ENCODE peak calls at places on chromosome 1, in seven cellular contexts. E, K, M, T, Q, S and C are unnamed samples.

GRCh38 chr1:39189592-39190041 is 14.9 kb upstream of the MACF1 start:
- DNase-seq in E (no peak), K (no peak), M (no peak), T (no peak), Q (peak), S (no peak), C (no peak)

GRCh38 chr1:108877324-108877812 is 583 bp downstream of the GPSM2 start:
- DNase-seq in E (no peak), K (no peak), M (no peak), T (peak), Q (peak), S (no peak), C (no peak)

GRCh38 chr1:226082959-226083302 is 20.4 kb downstream of the H3-3A start:
- DNase-seq in E (no peak), K (peak), M (no peak), T (peak), Q (peak), S (peak), C (no peak)

GRCh38 chr1:151986501-151987190 is 7.0 kb downstream of the S100A10 start:
- DNase-seq in E (no peak), K (no peak), M (no peak), T (no peak), Q (no peak), S (no peak), C (no peak)

GRCh38 chr1:109882288-109883245 is 28.1 kb upstream of the CSF1 start:
- DNase-seq in E (no peak), K (no peak), M (no peak), T (no peak), Q (no peak), S (no peak), C (no peak)

GRCh38 chr1:221714227-221715116 is 27.4 kb downstream of the DUSP10 start:
- DNase-seq in E (no peak), K (no peak), M (no peak), T (no peak), Q (no peak), S (no peak), C (no peak)

GRCh38 chr1:16181887-16182719 is 26.2 kb upstream of the EPHA2 start:
- DNase-seq in E (peak), K (peak), M (no peak), T (peak), Q (peak), S (peak), C (no peak)

GRCh38 chr1:200429221-200429751 is 19.4 kb upstream of the ZNF281 start:
- DNase-seq in E (no peak), K (no peak), M (no peak), T (no peak), Q (no peak), S (no peak), C (no peak)

GRCh38 chr1:188433428-188433827 is 1604.7 kb downstream of the PLA2G4A start:
- DNase-seq in E (no peak), K (no peak), M (no peak), T (no peak), Q (peak), S (peak), C (no peak)

GRCh38 chr1:7669559-7670208 is 101.4 kb upstream of the VAMP3 start:
- DNase-seq in E (peak), K (peak), M (peak), T (peak), Q (peak), S (peak), C (peak)

GRCh38 chr1:224859651-224860050 is 69.8 kb upstream of the DNAH14 start:
- DNase-seq in E (no peak), K (no peak), M (no peak), T (no peak), Q (no peak), S (no peak), C (no peak)

GRCh38 chr1:33163621-33164071 is 18.2 kb downstream of the TRIM62 start:
- DNase-seq in E (peak), K (no peak), M (no peak), T (peak), Q (no peak), S (peak), C (no peak)

GRCh38 chr1:116679091-116679827 is 11.7 kb upstream of the IGSF3 start:
- DNase-seq in E (no peak), K (no peak), M (no peak), T (no peak), Q (no peak), S (no peak), C (no peak)

GRCh38 chr1:163366555-163366954 is 44.8 kb downstream of the NUF2 start:
- DNase-seq in E (no peak), K (no peak), M (no peak), T (no peak), Q (no peak), S (no peak), C (no peak)

GRCh38 chr1:176880954-176881595 is 283.4 kb downstream of the ASTN1 start:
- DNase-seq in E (peak), K (peak), M (no peak), T (peak), Q (peak), S (peak), C (peak)

GRCh38 chr1:94578856-94579255 is 37.3 kb upstream of the F3 start:
- DNase-seq in E (no peak), K (no peak), M (no peak), T (no peak), Q (no peak), S (no peak), C (no peak)

GRCh38 chr1:154483941-154484803 is 17.8 kb upstream of the TDRD10 start:
- DNase-seq in E (no peak), K (peak), M (no peak), T (no peak), Q (peak), S (peak), C (no peak)